ENCODE peak calls at places on chromosomes 5 and 9, in ten cellular contexts. P, R, N, A, T, M, E, X, J and Y are unnamed samples. For H3K27me3 and H3K36me3, the result is how much of the 10 kb centered on the place peaks cover.

GRCh38 chr5:136886623-136887022 is 521.3 kb upstream of the TRPC7 start:
- DNase-seq in P (peak), R (no peak), J (no peak), X (no peak), E (no peak), N (no peak), T (no peak), A (no peak), M (no peak), Y (no peak)

GRCh38 chr5:10393491-10393890 is 40.0 kb downstream of the MARCHF6 start:
- DNase-seq in P (no peak), R (no peak), N (no peak), E (no peak), X (peak), J (no peak), A (no peak), T (no peak), M (no peak), Y (no peak)

GRCh38 chr5:56322592-56322991 is 89.5 kb upstream of the ANKRD55 start:
- DNase-seq in X (no peak), M (no peak), N (no peak), T (no peak), E (no peak), R (no peak), A (no peak), P (no peak), J (no peak), Y (no peak)

GRCh38 chr5:134275822-134276221 is 49.9 kb upstream of the PPP2CA start:
- DNase-seq in A (no peak), R (no peak), X (no peak), T (no peak), N (no peak), E (no peak), J (no peak), P (no peak), M (no peak), Y (no peak)

GRCh38 chr5:83096660-83097334 is 19.4 kb downstream of the XRCC4 start:
- DNase-seq in J (no peak), N (no peak), E (no peak), A (no peak), T (no peak), M (no peak), X (peak), P (no peak), R (no peak), Y (no peak)

GRCh38 chr9:72952914-72953313 is at the start of gene ALDH1A1:
- DNase-seq in X (no peak), T (no peak), J (no peak), R (no peak), E (peak), M (peak), A (no peak), P (no peak), N (no peak), Y (no peak)

GRCh38 chr9:18333157-18333556 is 140.8 kb upstream of the ADAMTSL1 start:
- DNase-seq in J (no peak), E (no peak), P (no peak), T (no peak), X (peak), M (no peak), R (no peak), N (no peak), A (no peak), Y (peak)

GRCh38 chr5:124692324-124692723 is 54.1 kb downstream of the ZNF608 start:
- DNase-seq in P (no peak), T (no peak), A (no peak), J (no peak), E (no peak), R (no peak), M (peak), X (peak), N (no peak), Y (peak)

GRCh38 chr5:143880178-143880577 is 68.2 kb downstream of the HMHB1 start:
- DNase-seq in E (no peak), X (no peak), N (no peak), T (no peak), P (peak), A (no peak), R (no peak), M (no peak), J (no peak), Y (no peak)

GRCh38 chr5:57889558-57889957 is 406.9 kb upstream of the ACTBL2 start:
- DNase-seq in X (peak), E (no peak), P (peak), J (no peak), R (no peak), N (no peak), T (no peak), M (peak), A (no peak), Y (peak)

DNA sequence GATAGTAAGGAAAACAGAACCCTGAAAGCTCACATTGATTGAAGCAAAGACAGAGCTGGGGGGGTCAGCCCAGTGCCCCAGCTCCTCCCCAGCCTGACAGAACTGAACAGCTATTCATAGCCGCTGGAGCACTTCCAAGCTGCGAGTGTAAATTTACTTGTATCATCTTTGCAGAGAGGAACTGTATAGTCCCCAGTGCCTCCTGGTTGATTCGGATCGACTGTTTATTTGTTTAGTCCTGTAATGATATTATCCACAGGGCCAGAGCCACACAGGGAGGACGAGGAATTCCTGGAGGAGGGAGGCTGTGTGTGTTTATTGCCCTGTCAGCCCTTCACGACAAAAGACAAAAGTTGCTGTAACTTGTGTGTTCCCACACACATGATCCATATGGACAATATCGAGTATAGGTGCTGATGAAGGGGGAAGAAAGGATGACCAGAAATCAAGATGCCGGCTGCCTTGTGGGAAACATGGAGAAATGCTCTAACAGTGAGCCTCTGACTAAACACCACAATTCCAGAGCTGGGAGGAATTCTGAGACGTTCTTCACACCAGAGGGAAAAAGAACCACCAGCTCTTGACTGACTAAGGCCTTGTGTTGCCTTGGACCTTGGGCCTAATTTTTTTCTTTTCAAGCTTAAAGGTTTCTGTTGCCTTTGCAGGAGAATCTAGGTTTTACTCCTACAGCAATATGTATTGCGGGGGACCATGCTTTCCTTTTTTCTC is 31.1 kb downstream of the FOXD1 start:
- DNase-seq in N (no peak), P (no peak), X (no peak), A (no peak), M (peak), E (no peak), J (no peak), T (no peak), R (no peak), Y (peak)
- H3K27me3 ChIP-seq in N (under half), P (under half), X (half or more), A (under half), M (under half), E (under half), J (half or more), T (half or more), R (half or more), Y (under half)

DNA sequence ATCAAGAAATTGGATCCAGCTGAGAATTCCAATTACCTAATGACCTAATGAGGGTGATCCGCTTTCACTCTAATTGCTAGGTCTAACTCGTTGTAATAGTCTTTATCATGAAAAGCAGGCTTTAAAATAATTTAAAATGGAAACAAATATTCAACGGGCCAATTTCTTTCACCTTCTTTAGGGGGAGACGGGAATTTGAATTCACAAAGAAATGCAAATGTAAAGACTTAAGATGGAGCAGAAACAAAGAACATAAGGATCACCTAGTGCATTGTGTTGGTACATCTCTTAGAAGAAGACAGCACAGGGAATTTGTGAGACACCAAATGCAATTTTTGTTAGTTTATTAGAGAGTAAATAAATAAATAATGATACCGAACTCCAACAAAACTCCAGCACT is 1.5 kb upstream of the KCNN2 start:
- DNase-seq in N (no peak), X (no peak), J (no peak), T (no peak), M (peak), E (no peak), A (no peak), P (no peak), R (no peak), Y (no peak)
- H3K4me3 ChIP-seq in N (no peak), X (peak), J (peak), T (peak), M (no peak), E (peak), A (no peak), P (no peak), R (no peak), Y (no peak)

DNA sequence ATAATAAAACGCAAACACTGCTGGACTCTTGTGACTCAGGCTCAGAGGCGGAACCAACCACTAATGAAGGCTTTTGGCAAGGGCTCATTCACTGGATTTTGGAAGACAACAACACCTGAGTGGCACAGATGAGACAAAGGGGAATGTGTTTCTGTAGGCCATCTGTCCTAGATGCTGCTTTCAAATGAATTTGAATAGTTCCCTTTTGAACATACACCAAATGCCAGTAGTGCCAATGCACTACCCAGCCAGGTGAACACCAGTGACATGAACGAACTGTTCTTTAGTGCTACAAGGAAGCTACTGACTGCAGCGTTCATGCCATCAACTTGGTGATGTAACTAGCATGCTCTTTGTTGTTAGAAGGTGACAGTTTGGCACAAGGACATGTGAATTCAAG is 173.8 kb downstream of the SLC24A2 start:
- DNase-seq in A (no peak), N (no peak), E (no peak), P (no peak), T (no peak), J (no peak), R (no peak), X (no peak), M (no peak), Y (no peak)
- H3K36me3 ChIP-seq in A (under half), N (under half), E (under half), P (under half), T (under half), J (under half), R (under half), X (under half), M (under half), Y (under half)

GRCh38 chr9:130315446-130316226 is 50.1 kb downstream of the HMCN2 start:
- DNase-seq in T (no peak), P (no peak), N (no peak), R (no peak), M (no peak), E (no peak), J (no peak), X (no peak), A (no peak), Y (no peak)
- H3K27me3 ChIP-seq in T (under half), P (under half), N (under half), R (under half), M (under half), E (under half), J (under half), X (under half), A (under half), Y (under half)

GRCh38 chr5:123099514-123100151 is 10.6 kb downstream of the PRDM6 start:
- DNase-seq in R (no peak), N (no peak), A (no peak), M (no peak), E (no peak), P (no peak), T (no peak), J (no peak), X (no peak), Y (no peak)
- H3K4me3 ChIP-seq in R (no peak), N (no peak), A (no peak), M (peak), E (no peak), P (no peak), T (peak), J (peak), X (peak), Y (no peak)